ENCODE peak calls at places on chromosomes 13 and 19, in eight cellular contexts. F is CD4-positive, alpha-beta T cell; B is fibroblast of pulmonary artery; A is C1 segment of cervical spinal cord; S is body of pancreas; P is stimulated activated CD8-positive, alpha-beta memory T cell treated with anti-CD3 and anti-CD28 coated beads, Interleukin-7, amount 100 ng/mL, for 1 hour; M is MCF 10A; X is HS-5. J is an unnamed sample.

GRCh38 chr19:12095111-12095790 is 30.7 kb downstream of the ZNF844 start:
- DNase-seq in X (peak), S (no peak), P (no peak), A (no peak), B (peak), M (no peak), F (no peak), J (no peak)

GRCh38 chr13:75906315-75906714 is 270.2 kb downstream of the LMO7 start:
- DNase-seq in S (no peak), B (no peak), F (no peak), A (no peak), M (peak), X (no peak), P (no peak), J (no peak)

GRCh38 chr19:55300821-55301458 is 17.1 kb downstream of the BRSK1 start:
- DNase-seq in X (no peak), S (no peak), F (no peak), B (no peak), M (no peak), P (no peak), A (no peak), J (no peak)

GRCh38 chr13:98453254-98453843 is 123.6 kb downstream of the STK24 start:
- DNase-seq in A (no peak), F (no peak), S (no peak), P (no peak), B (no peak), X (peak), M (no peak), J (no peak)

GRCh38 chr13:50715402-50716146 is 127.9 kb downstream of the DLEU7 start:
- DNase-seq in F (no peak), X (no peak), A (peak), S (no peak), P (no peak), M (no peak), B (no peak), J (no peak)

GRCh38 chr19:18513868-18514267 is 8.0 kb downstream of the ELL start:
- DNase-seq in S (no peak), P (no peak), X (no peak), B (no peak), A (no peak), F (no peak), M (no peak), J (no peak)

GRCh38 chr13:112153364-112153763 is 86.4 kb downstream of the SOX1 start:
- DNase-seq in F (no peak), X (no peak), P (no peak), A (no peak), B (no peak), S (no peak), M (no peak), J (no peak)

GRCh38 chr19:52946322-52947310 is 16.1 kb downstream of the ZNF816 start:
- DNase-seq in P (no peak), A (peak), M (no peak), X (no peak), F (no peak), B (no peak), S (peak), J (no peak)

GRCh38 chr13:55576389-55576788 is 1564.3 kb upstream of the PRR20A start:
- DNase-seq in X (no peak), P (no peak), M (no peak), A (no peak), B (no peak), F (no peak), S (no peak), J (no peak)

GRCh38 chr19:19004144-19004543 is 29.2 kb downstream of the SUGP2 start:
- DNase-seq in S (no peak), F (no peak), B (no peak), X (no peak), P (no peak), A (no peak), M (no peak), J (no peak)

GRCh38 chr19:58009666-58010301 is 7.2 kb upstream of the ZNF606 start:
- DNase-seq in X (no peak), F (peak), B (peak), S (peak), A (peak), P (peak), M (peak), J (peak)

J was measured in memory B cell.